ENCODE peak calls at places on chromosomes 1 and 21, in ten cellular contexts. N is Caki2; S is fibroblast of the aortic adventitia; I is gastrocnemius medialis; J is posterior cingulate gyrus; H is amniotic stem cell; K is stimulated activated CD4-positive, alpha-beta T cell treated with anti-CD3 and anti-CD28 coated beads, TNF-alpha, amount 100 ng/mL, for 24 hours; X is CD4-positive, alpha-beta T cell; V is activated T-helper 1 cell treated with Interleukin-2 at 50 U/mL for 16 hours; F is NCI-H1930. A is an unnamed sample.

GRCh38 chr1:220271706-220272046 is 577 bp downstream of the RAB3GAP2 start:
- DNase-seq in N (no peak), S (peak), I (no peak), J (no peak), H (no peak), K (peak), X (no peak), V (no peak), F (no peak), A (peak)

GRCh38 chr1:183896466-183897026 is 91.6 kb downstream of the RGL1 start:
- DNase-seq in N (no peak), S (no peak), I (no peak), J (no peak), H (no peak), K (no peak), X (no peak), V (no peak), F (no peak), A (no peak)

GRCh38 chr1:214305164-214305751 is 24.3 kb downstream of the SMYD2 start:
- DNase-seq in N (no peak), S (no peak), I (no peak), J (no peak), H (no peak), K (no peak), X (no peak), V (no peak), F (no peak), A (no peak)

GRCh38 chr1:203048555-203049051 is 22.3 kb downstream of the PPFIA4 start:
- DNase-seq in N (no peak), S (no peak), I (no peak), J (no peak), H (no peak), K (no peak), X (no peak), V (no peak), F (no peak), A (peak)

GRCh38 chr21:44440241-44441040 is 14.9 kb upstream of the LRRC3 start:
- DNase-seq in N (no peak), S (no peak), I (peak), J (no peak), H (no peak), K (no peak), X (no peak), V (no peak), F (no peak), A (no peak)

GRCh38 chr1:27435566-27436203 is 43.3 kb downstream of the GPR3 start:
- DNase-seq in N (no peak), S (no peak), I (no peak), J (no peak), H (no peak), K (no peak), X (no peak), V (no peak), F (no peak), A (no peak)

GRCh38 chr1:202130275-202130646 is 7.5 kb downstream of the GPR37L1 start:
- DNase-seq in N (no peak), S (no peak), I (no peak), J (peak), H (no peak), K (no peak), X (no peak), V (no peak), F (no peak), A (no peak)

GRCh38 chr1:66243548-66244130 is 290.3 kb upstream of the SGIP1 start:
- DNase-seq in N (no peak), S (peak), I (no peak), J (no peak), H (no peak), K (no peak), X (no peak), V (no peak), F (no peak), A (no peak)

GRCh38 chr1:167599839-167600581 is 30.0 kb upstream of the RCSD1 start:
- DNase-seq in N (peak), S (peak), I (peak), J (no peak), H (no peak), K (peak), X (peak), V (no peak), F (no peak), A (no peak)

GRCh38 chr1:188244681-188245080 is 1415.9 kb downstream of the PLA2G4A start:
- DNase-seq in N (no peak), S (no peak), I (no peak), J (no peak), H (no peak), K (no peak), X (no peak), V (no peak), F (no peak), A (no peak)

GRCh38 chr1:15848143-15848928 is 829 bp downstream of the SPEN start:
- DNase-seq in N (no peak), S (peak), I (no peak), J (no peak), H (no peak), K (peak), X (peak), V (peak), F (no peak), A (no peak)

GRCh38 chr1:8349473-8349865 is 31.6 kb downstream of the SLC45A1 start:
- DNase-seq in N (no peak), S (no peak), I (no peak), J (no peak), H (no peak), K (no peak), X (no peak), V (no peak), F (no peak), A (no peak)

GRCh38 chr1:20499105-20499504 is 8.8 kb downstream of the MUL1 start:
- DNase-seq in N (no peak), S (no peak), I (no peak), J (no peak), H (no peak), K (no peak), X (no peak), V (no peak), F (no peak), A (no peak)

GRCh38 chr1:18060331-18060730 is 47.3 kb upstream of the IGSF21 start:
- DNase-seq in N (no peak), S (no peak), I (no peak), J (no peak), H (no peak), K (no peak), X (no peak), V (no peak), F (no peak), A (no peak)

GRCh38 chr1:177571485-177572076 is 398.3 kb downstream of the SEC16B start:
- DNase-seq in N (no peak), S (peak), I (no peak), J (no peak), H (no peak), K (no peak), X (no peak), V (no peak), F (no peak), A (no peak)

GRCh38 chr1:67201891-67202290 is 35.6 kb downstream of the IL23R start:
- DNase-seq in N (no peak), S (no peak), I (no peak), J (no peak), H (no peak), K (no peak), X (no peak), V (no peak), F (no peak), A (no peak)

GRCh38 chr1:242398351-242398750 is 126.1 kb downstream of the PLD5 start:
- DNase-seq in N (no peak), S (no peak), I (no peak), J (no peak), H (no peak), K (no peak), X (no peak), V (no peak), F (no peak), A (no peak)

GRCh38 chr21:44930543-44930981 is 9.3 kb upstream of the SLX9 start:
- DNase-seq in N (no peak), S (no peak), I (no peak), J (no peak), H (no peak), K (peak), X (peak), V (peak), F (no peak), A (no peak)

GRCh38 chr21:38376235-38376634 is 119.4 kb downstream of the KCNJ15 start:
- DNase-seq in N (no peak), S (no peak), I (no peak), J (no peak), H (no peak), K (no peak), X (no peak), V (no peak), F (no peak), A (no peak)

GRCh38 chr1:58713841-58714240 is 14.0 kb upstream of the MYSM1 start:
- DNase-seq in N (no peak), S (no peak), I (no peak), J (no peak), H (no peak), K (no peak), X (no peak), V (no peak), F (no peak), A (no peak)

GRCh38 chr1:41618066-41618825 is 133.8 kb upstream of the EDN2 start:
- DNase-seq in N (no peak), S (peak), I (peak), J (peak), H (no peak), K (no peak), X (no peak), V (no peak), F (no peak), A (peak)

GRCh38 chr1:107748529-107748928 is 216.5 kb downstream of the VAV3 start:
- DNase-seq in N (peak), S (peak), I (no peak), J (no peak), H (peak), K (no peak), X (no peak), V (no peak), F (no peak), A (no peak)

GRCh38 chr1:221837886-221838285 is 96.0 kb upstream of the DUSP10 start:
- DNase-seq in N (no peak), S (no peak), I (no peak), J (no peak), H (no peak), K (peak), X (no peak), V (no peak), F (no peak), A (no peak)

GRCh38 chr1:204410764-204411450 is 710 bp downstream of the PPP1R15B start:
- DNase-seq in N (no peak), S (peak), I (peak), J (peak), H (no peak), K (peak), X (no peak), V (no peak), F (no peak), A (peak)

GRCh38 chr1:16462773-16463330 is 22.3 kb downstream of the NECAP2 start:
- DNase-seq in N (no peak), S (no peak), I (no peak), J (no peak), H (no peak), K (no peak), X (no peak), V (no peak), F (no peak), A (no peak)

GRCh38 chr1:105492941-105493340 is 1563.5 kb upstream of the PRMT6 start:
- DNase-seq in N (no peak), S (peak), I (no peak), J (no peak), H (no peak), K (no peak), X (no peak), V (no peak), F (no peak), A (no peak)

GRCh38 chr1:45769261-45769932 is 18.9 kb upstream of the IPP start:
- DNase-seq in N (no peak), S (peak), I (peak), J (no peak), H (no peak), K (no peak), X (no peak), V (no peak), F (no peak), A (no peak)

GRCh38 chr1:166164995-166165660 is 1.7 kb downstream of the FAM78B start:
- DNase-seq in N (no peak), S (peak), I (peak), J (peak), H (no peak), K (no peak), X (no peak), V (no peak), F (peak), A (peak)

GRCh38 chr1:154716012-154716411 is 108.0 kb upstream of the ADAR start:
- DNase-seq in N (no peak), S (no peak), I (peak), J (no peak), H (no peak), K (no peak), X (no peak), V (no peak), F (no peak), A (no peak)

GRCh38 chr1:1400576-1401456 is 1.7 kb upstream of the CCNL2 start:
- DNase-seq in N (no peak), S (no peak), I (no peak), J (no peak), H (no peak), K (no peak), X (no peak), V (no peak), F (no peak), A (no peak)

GRCh38 chr1:3743826-3744225 is 8.4 kb upstream of the CCDC27 start:
- DNase-seq in N (no peak), S (no peak), I (no peak), J (no peak), H (no peak), K (no peak), X (no peak), V (no peak), F (no peak), A (no peak)

GRCh38 chr1:241235236-241235897 is 121.6 kb downstream of the RGS7 start:
- DNase-seq in N (no peak), S (no peak), I (no peak), J (peak), H (no peak), K (no peak), X (no peak), V (no peak), F (no peak), A (no peak)

GRCh38 chr1:10105484-10105883 is 72.7 kb downstream of the UBE4B start:
- DNase-seq in N (no peak), S (no peak), I (peak), J (peak), H (no peak), K (no peak), X (no peak), V (no peak), F (no peak), A (no peak)

A was measured in Calu3.